ENCODE peak calls at places on chromosomes 3 and 15, in five cellular contexts. Q is A549, R is K562, C is HepG2, B is GM12878. U is an unnamed sample.

GRCh38 chr3:17891139-17891850 is 148.9 kb upstream of the TBC1D5 start:
- DNase-seq in Q (no peak), R (peak), C (no peak), B (no peak), U (no peak)

GRCh38 chr15:48602358-48603122 is 43.0 kb downstream of the FBN1 start:
- DNase-seq in Q (no peak), R (no peak), C (no peak), B (no peak), U (peak)

GRCh38 chr3:182212479-182213076 is 500.9 kb downstream of the SOX2 start:
- DNase-seq in Q (peak), R (no peak), C (peak), B (no peak), U (peak)

GRCh38 chr15:78044407-78045155 is 32.9 kb downstream of the TBC1D2B start:
- DNase-seq in Q (no peak), R (no peak), C (no peak), B (no peak), U (no peak)

GRCh38 chr3:29514170-29514569 is 233.3 kb downstream of the RBMS3 start:
- DNase-seq in Q (no peak), R (no peak), C (no peak), B (no peak), U (no peak)

GRCh38 chr15:87902772-87903388 is 353.7 kb downstream of the NTRK3 start:
- DNase-seq in Q (no peak), R (no peak), C (no peak), B (no peak), U (no peak)

GRCh38 chr3:188295876-188296275 is 141.9 kb downstream of the LPP start:
- DNase-seq in Q (no peak), R (no peak), C (no peak), B (no peak), U (no peak)

GRCh38 chr15:66654718-66655375 is 47.2 kb upstream of the SMAD6 start:
- DNase-seq in Q (no peak), R (peak), C (no peak), B (no peak), U (peak)

GRCh38 chr3:121768452-121768851 is 18.9 kb upstream of the GOLGB1 start:
- DNase-seq in Q (no peak), R (no peak), C (no peak), B (no peak), U (no peak)

GRCh38 chr3:117955196-117955595 is 1079.5 kb downstream of the IGSF11 start:
- DNase-seq in Q (no peak), R (no peak), C (no peak), B (no peak), U (no peak)

GRCh38 chr15:60941448-60941847 is 287.7 kb downstream of the RORA start:
- DNase-seq in Q (no peak), R (no peak), C (no peak), B (no peak), U (no peak)

GRCh38 chr15:42083605-42083908 is 10.8 kb downstream of the PLA2G4D start:
- DNase-seq in Q (no peak), R (no peak), C (no peak), B (no peak), U (no peak)

GRCh38 chr3:46187876-46188275 is 20.2 kb downstream of the CCR1 start:
- DNase-seq in Q (peak), R (no peak), C (no peak), B (no peak), U (no peak)

GRCh38 chr3:159881828-159882309 is 106.8 kb upstream of the IL12A start:
- DNase-seq in Q (no peak), R (no peak), C (no peak), B (no peak), U (peak)

GRCh38 chr3:53592862-53593261 is 98.5 kb downstream of the CACNA1D start:
- DNase-seq in Q (no peak), R (no peak), C (no peak), B (no peak), U (no peak)

GRCh38 chr15:42918047-42918446 is 2.5 kb downstream of the TTBK2 start:
- DNase-seq in Q (no peak), R (no peak), C (no peak), B (no peak), U (no peak)

GRCh38 chr3:38595393-38595792 is 54.1 kb downstream of the SCN5A start:
- DNase-seq in Q (no peak), R (no peak), C (peak), B (no peak), U (no peak)

GRCh38 chr15:63221346-63221745 is 31.9 kb downstream of the RAB8B start:
- DNase-seq in Q (no peak), R (no peak), C (no peak), B (no peak), U (no peak)

GRCh38 chr3:48919215-48920138 is 835 bp downstream of the ARIH2 start:
- DNase-seq in Q (peak), R (peak), C (peak), B (no peak), U (peak)

GRCh38 chr3:51927095-51927977 is 14.4 kb downstream of the RRP9 start:
- DNase-seq in Q (no peak), R (no peak), C (no peak), B (no peak), U (no peak)

GRCh38 chr3:87867001-87867400 is 191.8 kb downstream of the CGGBP1 start:
- DNase-seq in Q (no peak), R (no peak), C (no peak), B (no peak), U (no peak)

DNA sequence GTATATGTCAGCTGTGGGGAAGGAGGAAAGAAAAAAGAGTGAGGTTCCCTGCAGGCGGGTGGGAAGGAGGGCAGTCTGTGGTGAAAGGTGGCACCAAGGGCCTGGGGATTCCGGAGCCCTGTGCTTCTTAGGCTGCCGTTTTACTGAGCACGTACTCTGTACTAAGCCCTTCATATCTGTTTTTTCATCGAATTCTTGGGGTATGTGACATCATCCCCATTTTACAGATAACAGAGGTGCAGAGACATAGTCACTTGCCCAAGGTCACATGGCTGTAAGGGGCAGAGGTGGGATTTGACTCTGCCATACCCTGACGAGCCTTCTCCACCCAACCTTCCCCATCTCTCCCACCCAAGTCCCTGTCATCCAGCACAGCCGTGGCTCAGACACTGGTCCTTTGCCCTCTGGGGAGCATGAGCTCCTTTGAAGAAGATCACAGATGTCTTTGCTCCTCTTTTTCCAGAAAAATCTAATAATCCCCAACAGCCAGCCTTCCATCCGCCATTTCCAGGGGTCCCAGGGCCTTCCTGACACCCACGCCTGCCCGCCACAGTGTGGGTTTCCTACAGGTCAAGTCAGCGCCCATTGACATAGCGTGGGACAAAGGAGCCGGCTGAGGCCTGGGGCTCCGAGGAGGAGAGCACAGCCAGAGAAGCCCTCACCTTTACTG is 24.2 kb downstream of the CYP11A1 start:
- DNase-seq in Q (no peak), R (no peak), C (no peak), B (no peak), U (no peak)
- TF ChIP-seq JUNB in Q (no peak), R (no peak), C (no peak), B (no peak), U (no peak)

GRCh38 chr3:164732166-164732565 is 346.1 kb downstream of the SI start:
- DNase-seq in Q (no peak), R (no peak), C (no peak), B (no peak), U (no peak)

GRCh38 chr3:164730810-164731209 is 347.5 kb downstream of the SI start:
- DNase-seq in Q (no peak), R (no peak), C (no peak), B (no peak), U (peak)
- TF ChIP-seq JUNB in Q (no peak), R (no peak), C (no peak), B (no peak), U (no peak)

GRCh38 chr15:40353697-40354096 is 2.9 kb downstream of the PHGR1 start:
- DNase-seq in Q (no peak), R (no peak), C (no peak), B (no peak), U (no peak)
- TF ChIP-seq JUNB in Q (no peak), R (no peak), C (no peak), B (no peak), U (no peak)

GRCh38 chr3:33394403-33395054 is 45.7 kb downstream of the UBP1 start:
- DNase-seq in Q (no peak), R (no peak), C (no peak), B (no peak), U (no peak)

GRCh38 chr3:33389908-33390307 is 50.3 kb downstream of the UBP1 start:
- DNase-seq in Q (no peak), R (no peak), C (no peak), B (no peak), U (no peak)

GRCh38 chr3:33391255-33391995 is 48.8 kb downstream of the UBP1 start:
- DNase-seq in Q (no peak), R (no peak), C (no peak), B (no peak), U (no peak)

GRCh38 chr3:33392144-33392543 is 48.1 kb downstream of the UBP1 start:
- DNase-seq in Q (no peak), R (no peak), C (no peak), B (no peak), U (no peak)

GRCh38 chr3:33392703-33393125 is 47.5 kb downstream of the UBP1 start:
- DNase-seq in Q (peak), R (no peak), C (no peak), B (no peak), U (no peak)
- TF ChIP-seq JUNB in Q (peak), R (no peak), C (no peak), B (no peak), U (no peak)

GRCh38 chr3:112775011-112775742 is 71.5 kb downstream of the CD200R1L start:
- DNase-seq in Q (peak), R (no peak), C (no peak), B (no peak), U (no peak)

GRCh38 chr3:112776000-112776399 is 70.7 kb downstream of the CD200R1L start:
- DNase-seq in Q (peak), R (no peak), C (no peak), B (no peak), U (no peak)

GRCh38 chr3:112770907-112771306 is 75.8 kb downstream of the CD200R1L start:
- DNase-seq in Q (no peak), R (peak), C (no peak), B (no peak), U (no peak)

GRCh38 chr3:112774293-112774926 is 72.3 kb downstream of the CD200R1L start:
- DNase-seq in Q (peak), R (no peak), C (no peak), B (no peak), U (no peak)

DNA sequence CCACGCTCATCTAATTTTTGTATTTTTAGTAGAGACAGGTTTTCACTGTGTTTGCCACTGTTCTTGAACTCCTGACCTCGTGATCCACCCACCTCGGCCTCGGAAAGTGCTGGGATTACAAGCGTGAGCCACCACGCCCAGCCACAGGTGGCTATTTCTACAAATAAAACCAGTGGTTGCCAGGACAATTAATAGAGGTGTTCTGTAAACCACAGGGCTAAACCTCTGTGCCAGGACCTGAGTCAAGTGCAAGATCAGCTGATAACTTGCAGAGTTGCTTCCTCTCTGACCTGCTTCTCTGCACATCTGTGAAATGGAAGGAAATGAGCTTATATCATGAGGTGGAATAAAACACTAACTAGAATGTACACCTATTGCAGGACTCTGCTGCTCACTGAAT is 72.8 kb downstream of the CD200R1L start:
- DNase-seq in Q (peak), R (no peak), C (no peak), B (peak), U (no peak)
- TF ChIP-seq JUNB in Q (no peak), R (no peak), C (no peak), B (no peak), U (no peak)

GRCh38 chr15:70202756-70203155 is 105.0 kb upstream of the TLE3 start:
- DNase-seq in Q (no peak), R (no peak), C (no peak), B (no peak), U (no peak)
- TF ChIP-seq JUNB in Q (no peak), R (no peak), C (no peak), B (no peak), U (no peak)

GRCh38 chr15:50452927-50453326 is 28.7 kb downstream of the USP8 start:
- DNase-seq in Q (no peak), R (no peak), C (no peak), B (no peak), U (no peak)
- TF ChIP-seq JUNB in Q (no peak), R (no peak), C (no peak), B (no peak), U (no peak)

GRCh38 chr3:57555738-57556458 is at the start of gene PDE12:
- DNase-seq in Q (peak), R (peak), C (peak), B (peak), U (peak)

GRCh38 chr3:57557088-57557537 is 1.0 kb downstream of the PDE12 start:
- DNase-seq in Q (peak), R (peak), C (peak), B (no peak), U (peak)

GRCh38 chr3:57559526-57559925 is 3.5 kb downstream of the PDE12 start:
- DNase-seq in Q (no peak), R (no peak), C (no peak), B (no peak), U (no peak)

GRCh38 chr3:57555316-57555715 is 758 bp upstream of the PDE12 start:
- DNase-seq in Q (no peak), R (no peak), C (peak), B (no peak), U (no peak)

DNA sequence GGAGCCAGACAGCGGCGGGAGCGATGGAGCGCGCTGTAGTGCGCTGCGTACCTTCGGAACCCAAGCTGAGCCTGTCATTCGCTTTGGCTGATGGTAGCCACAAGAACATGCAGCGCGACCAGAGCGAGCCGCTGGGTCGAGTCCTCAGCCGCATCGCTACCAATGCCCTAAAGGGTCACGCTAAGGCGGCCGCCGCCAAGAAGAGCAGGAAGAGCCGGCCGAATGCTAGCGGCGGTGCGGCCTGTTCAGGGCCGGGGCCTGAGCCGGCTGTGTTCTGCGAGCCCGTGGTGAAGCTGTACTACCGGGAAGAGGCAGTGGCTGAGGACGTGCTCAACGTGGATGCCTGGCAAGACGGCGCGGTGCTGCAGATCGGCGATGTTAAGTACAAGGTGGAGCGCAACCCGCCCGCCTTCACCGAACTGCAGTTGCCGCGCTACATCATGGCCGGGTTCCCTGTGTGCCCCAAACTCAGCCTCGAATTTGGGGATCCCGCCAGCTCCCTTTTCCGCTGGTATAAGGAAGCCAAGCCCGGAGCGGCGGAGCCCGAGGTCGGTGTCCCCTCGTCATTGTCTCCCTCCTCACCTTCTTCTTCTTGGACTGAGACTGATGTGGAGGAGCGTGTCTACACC is 499 bp downstream of the PDE12 start:
- DNase-seq in Q (no peak), R (peak), C (no peak), B (no peak), U (no peak)
- TF ChIP-seq JUNB in Q (no peak), R (no peak), C (no peak), B (no peak), U (no peak)

GRCh38 chr15:65423977-65424679 is 1.4 kb upstream of the IGDCC4 start:
- DNase-seq in Q (peak), R (peak), C (no peak), B (no peak), U (peak)
- TF ChIP-seq JUNB in Q (no peak), R (no peak), C (no peak), B (no peak), U (no peak)

U was measured in GM23338.